ENCODE peak calls at places on chromosomes 1 and 21, in six cellular contexts. R, K, S, B, Y and P are unnamed samples.

GRCh38 chr1:159652506-159652905 is 61.9 kb downstream of the CRP start:
- DNase-seq in R (no peak), K (no peak), S (no peak), B (no peak), Y (no peak), P (no peak)

GRCh38 chr21:41325138-41325537 is 8.5 kb downstream of the FAM3B start:
- DNase-seq in R (no peak), K (no peak), S (no peak), B (no peak), Y (no peak), P (no peak)

GRCh38 chr1:25720624-25721023 is 79.4 kb upstream of the SELENON start:
- DNase-seq in R (no peak), K (no peak), S (no peak), B (no peak), Y (no peak), P (peak)

GRCh38 chr1:69513621-69514020 is 54.1 kb upstream of the LRRC7 start:
- DNase-seq in R (peak), K (no peak), S (no peak), B (no peak), Y (no peak), P (peak)

GRCh38 chr1:29393451-29393826 is 157.1 kb downstream of the PTPRU start:
- DNase-seq in R (no peak), K (no peak), S (peak), B (no peak), Y (no peak), P (no peak)

GRCh38 chr1:201255470-201256362 is 27.6 kb upstream of the PKP1 start:
- DNase-seq in R (no peak), K (no peak), S (no peak), B (no peak), Y (no peak), P (no peak)

GRCh38 chr1:36107394-36107793 is 17.6 kb downstream of the COL8A2 start:
- DNase-seq in R (no peak), K (no peak), S (no peak), B (no peak), Y (no peak), P (no peak)

GRCh38 chr21:14591882-14592281 is 45.8 kb upstream of the SAMSN1 start:
- DNase-seq in R (no peak), K (no peak), S (peak), B (no peak), Y (no peak), P (peak)

GRCh38 chr1:77888429-77889239 is at the start of gene NEXN:
- DNase-seq in R (peak), K (no peak), S (no peak), B (no peak), Y (peak), P (peak)

GRCh38 chr1:223143760-223144248 is 756 bp upstream of the TLR5 start:
- DNase-seq in R (no peak), K (no peak), S (no peak), B (no peak), Y (no peak), P (no peak)

GRCh38 chr1:206507395-206508129 is at the start of gene RASSF5:
- DNase-seq in R (no peak), K (no peak), S (peak), B (peak), Y (peak), P (peak)

GRCh38 chr1:53529555-53529954 is 70.4 kb downstream of the DMRTB1 start:
- DNase-seq in R (no peak), K (no peak), S (no peak), B (no peak), Y (no peak), P (no peak)

GRCh38 chr1:151976015-151976343 is 17.7 kb downstream of the S100A10 start:
- DNase-seq in R (no peak), K (no peak), S (no peak), B (no peak), Y (no peak), P (no peak)

GRCh38 chr1:39720094-39720999 is 18.3 kb upstream of the PPIE start:
- DNase-seq in R (peak), K (peak), S (no peak), B (no peak), Y (no peak), P (peak)

GRCh38 chr1:107110346-107110745 is 30.5 kb upstream of the NTNG1 start:
- DNase-seq in R (no peak), K (no peak), S (no peak), B (no peak), Y (no peak), P (no peak)

GRCh38 chr21:45747233-45747766 is 103.8 kb downstream of the PCBP3 start:
- DNase-seq in R (no peak), K (no peak), S (no peak), B (no peak), Y (no peak), P (no peak)

GRCh38 chr1:119724611-119725218 is 13.0 kb downstream of the PHGDH start:
- DNase-seq in R (no peak), K (no peak), S (no peak), B (no peak), Y (no peak), P (no peak)

GRCh38 chr1:17043676-17044075 is 10.2 kb downstream of the SDHB start:
- DNase-seq in R (no peak), K (no peak), S (no peak), B (no peak), Y (no peak), P (no peak)

GRCh38 chr1:167052389-167052788 is 37.8 kb downstream of the GPA33 start:
- DNase-seq in R (no peak), K (no peak), S (no peak), B (no peak), Y (no peak), P (no peak)

GRCh38 chr21:30831194-30831765 is 1.7 kb upstream of the KRTAP7-1 start:
- DNase-seq in R (peak), K (peak), S (peak), B (no peak), Y (no peak), P (no peak)

GRCh38 chr1:48246727-48247126 is 24.2 kb downstream of the SLC5A9 start:
- DNase-seq in R (no peak), K (peak), S (no peak), B (no peak), Y (no peak), P (no peak)

GRCh38 chr1:9275567-9276034 is 17.1 kb upstream of the SPSB1 start:
- DNase-seq in R (peak), K (no peak), S (peak), B (no peak), Y (no peak), P (peak)

GRCh38 chr1:170711682-170712081 is 47.8 kb downstream of the PRRX1 start:
- DNase-seq in R (peak), K (no peak), S (no peak), B (no peak), Y (no peak), P (peak)

GRCh38 chr1:232457607-232458006 is 172.3 kb downstream of the SIPA1L2 start:
- DNase-seq in R (no peak), K (no peak), S (peak), B (no peak), Y (no peak), P (no peak)

GRCh38 chr1:26959722-26960624 is at the start of gene KDF1:
- DNase-seq in R (no peak), K (no peak), S (no peak), B (no peak), Y (no peak), P (no peak)

GRCh38 chr1:214941061-214941460 is 141.5 kb upstream of the KCNK2 start:
- DNase-seq in R (no peak), K (no peak), S (no peak), B (no peak), Y (no peak), P (no peak)

GRCh38 chr1:81312272-81312754 is 488.4 kb upstream of the ADGRL2 start:
- DNase-seq in R (no peak), K (no peak), S (no peak), B (no peak), Y (no peak), P (no peak)

GRCh38 chr1:151858030-151858746 is 4.7 kb upstream of the THEM5 start:
- DNase-seq in R (no peak), K (no peak), S (no peak), B (no peak), Y (no peak), P (no peak)